ENCODE peak calls at places on chromosomes 11 and 22, in ten cellular contexts. One of them, this sample, is unnamed.

GRCh38 chr11:122159173-122159701 is 43.2 kb upstream of the BLID start:
- DNase-seq in heart right ventricle: peak; percentile 19
- DNase-seq in Peyer's patch: no peak
- DNase-seq in lower lobe of right lung: no peak
- DNase-seq in neural progenitor cell: peak; percentile 42
- DNase-seq in tibial nerve: no peak
- DNase-seq in cardiac muscle cell: peak; percentile 1
- DNase-seq in AG09319: no peak
- DNase-seq in transverse colon: no peak
- DNase-seq in BE2C: peak; percentile 13
- DNase-seq in this sample: peak; percentile 13

GRCh38 chr11:128603752-128604472 is 16.6 kb upstream of the ETS1 start:
- DNase-seq in heart right ventricle: no peak
- DNase-seq in Peyer's patch: no peak
- DNase-seq in lower lobe of right lung: no peak
- DNase-seq in neural progenitor cell: no peak
- DNase-seq in tibial nerve: no peak
- DNase-seq in cardiac muscle cell: no peak
- DNase-seq in AG09319: no peak
- DNase-seq in transverse colon: no peak
- DNase-seq in BE2C: no peak
- DNase-seq in this sample: no peak

GRCh38 chr11:127420139-127420538 is 419.6 kb upstream of the KIRREL3 start:
- DNase-seq in heart right ventricle: no peak
- DNase-seq in Peyer's patch: no peak
- DNase-seq in lower lobe of right lung: no peak
- DNase-seq in neural progenitor cell: no peak
- DNase-seq in tibial nerve: no peak
- DNase-seq in cardiac muscle cell: no peak
- DNase-seq in AG09319: no peak
- DNase-seq in transverse colon: no peak
- DNase-seq in BE2C: no peak
- DNase-seq in this sample: no peak

GRCh38 chr11:69912161-69912910 is 93.1 kb upstream of the FGF3 start:
- DNase-seq in heart right ventricle: no peak
- DNase-seq in Peyer's patch: peak; percentile 43
- DNase-seq in lower lobe of right lung: peak; percentile 39
- DNase-seq in neural progenitor cell: no peak
- DNase-seq in tibial nerve: no peak
- DNase-seq in cardiac muscle cell: no peak
- DNase-seq in AG09319: no peak
- DNase-seq in transverse colon: peak; percentile 5
- DNase-seq in BE2C: peak; percentile 12
- DNase-seq in this sample: peak; percentile 4

GRCh38 chr11:15969281-15969680 is 387.1 kb downstream of the SOX6 start:
- DNase-seq in heart right ventricle: peak; percentile 81
- DNase-seq in Peyer's patch: peak; percentile 58
- DNase-seq in lower lobe of right lung: no peak
- DNase-seq in neural progenitor cell: no peak
- DNase-seq in tibial nerve: peak; percentile 46
- DNase-seq in cardiac muscle cell: peak; percentile 54
- DNase-seq in AG09319: peak; percentile 52
- DNase-seq in transverse colon: peak; percentile 45
- DNase-seq in BE2C: peak; percentile 30
- DNase-seq in this sample: no peak

GRCh38 chr11:118373263-118373662 is 13.9 kb downstream of the UBE4A start:
- DNase-seq in heart right ventricle: no peak
- DNase-seq in Peyer's patch: no peak
- DNase-seq in lower lobe of right lung: no peak
- DNase-seq in neural progenitor cell: no peak
- DNase-seq in tibial nerve: no peak
- DNase-seq in cardiac muscle cell: no peak
- DNase-seq in AG09319: no peak
- DNase-seq in transverse colon: no peak
- DNase-seq in BE2C: no peak
- DNase-seq in this sample: no peak

GRCh38 chr11:131640320-131640719 is 269.9 kb downstream of the NTM start:
- DNase-seq in heart right ventricle: no peak
- DNase-seq in Peyer's patch: no peak
- DNase-seq in lower lobe of right lung: no peak
- DNase-seq in neural progenitor cell: no peak
- DNase-seq in tibial nerve: no peak
- DNase-seq in cardiac muscle cell: no peak
- DNase-seq in AG09319: no peak
- DNase-seq in transverse colon: no peak
- DNase-seq in BE2C: no peak
- DNase-seq in this sample: no peak

GRCh38 chr11:83819936-83820549 is 533.9 kb upstream of the CCDC90B start:
- DNase-seq in heart right ventricle: peak; percentile 12
- DNase-seq in Peyer's patch: no peak
- DNase-seq in lower lobe of right lung: no peak
- DNase-seq in neural progenitor cell: peak; percentile 38
- DNase-seq in tibial nerve: no peak
- DNase-seq in cardiac muscle cell: peak; percentile 39
- DNase-seq in AG09319: peak; percentile 58
- DNase-seq in transverse colon: no peak
- DNase-seq in BE2C: no peak
- DNase-seq in this sample: no peak

GRCh38 chr22:20469110-20469855 is 26.3 kb downstream of the KLHL22 start:
- DNase-seq in heart right ventricle: no peak
- DNase-seq in Peyer's patch: no peak
- DNase-seq in lower lobe of right lung: no peak
- DNase-seq in neural progenitor cell: no peak
- DNase-seq in tibial nerve: no peak
- DNase-seq in cardiac muscle cell: no peak
- DNase-seq in AG09319: no peak
- DNase-seq in transverse colon: no peak
- DNase-seq in BE2C: no peak
- DNase-seq in this sample: no peak

GRCh38 chr11:113384551-113384950 is 3.0 kb upstream of the ANKK1 start:
- DNase-seq in heart right ventricle: no peak
- DNase-seq in Peyer's patch: no peak
- DNase-seq in lower lobe of right lung: no peak
- DNase-seq in neural progenitor cell: no peak
- DNase-seq in tibial nerve: no peak
- DNase-seq in cardiac muscle cell: peak; percentile 17
- DNase-seq in AG09319: peak; percentile 32
- DNase-seq in transverse colon: no peak
- DNase-seq in BE2C: no peak
- DNase-seq in this sample: no peak

GRCh38 chr11:10388096-10388495 is 67.0 kb upstream of the AMPD3 start:
- DNase-seq in heart right ventricle: no peak
- DNase-seq in Peyer's patch: no peak
- DNase-seq in lower lobe of right lung: no peak
- DNase-seq in neural progenitor cell: no peak
- DNase-seq in tibial nerve: no peak
- DNase-seq in cardiac muscle cell: no peak
- DNase-seq in AG09319: no peak
- DNase-seq in transverse colon: no peak
- DNase-seq in BE2C: no peak
- DNase-seq in this sample: no peak

GRCh38 chr11:12251651-12252560 is 125.5 kb upstream of the PARVA start:
- DNase-seq in heart right ventricle: no peak
- DNase-seq in Peyer's patch: no peak
- DNase-seq in lower lobe of right lung: no peak
- DNase-seq in neural progenitor cell: peak; percentile 47
- DNase-seq in tibial nerve: no peak
- DNase-seq in cardiac muscle cell: no peak
- DNase-seq in AG09319: no peak
- DNase-seq in transverse colon: no peak
- DNase-seq in BE2C: no peak
- DNase-seq in this sample: no peak

GRCh38 chr11:60914620-60915249 is 777 bp downstream of the TMEM109 start:
- DNase-seq in heart right ventricle: no peak
- DNase-seq in Peyer's patch: peak; percentile 68
- DNase-seq in lower lobe of right lung: no peak
- DNase-seq in neural progenitor cell: peak; percentile 60
- DNase-seq in tibial nerve: no peak
- DNase-seq in cardiac muscle cell: peak; percentile 33
- DNase-seq in AG09319: no peak
- DNase-seq in transverse colon: peak; percentile 38
- DNase-seq in BE2C: no peak
- DNase-seq in this sample: no peak

GRCh38 chr11:60917267-60917666 is 3.3 kb downstream of the TMEM109 start:
- DNase-seq in heart right ventricle: no peak
- DNase-seq in Peyer's patch: no peak
- DNase-seq in lower lobe of right lung: no peak
- DNase-seq in neural progenitor cell: no peak
- DNase-seq in tibial nerve: no peak
- DNase-seq in cardiac muscle cell: no peak
- DNase-seq in AG09319: no peak
- DNase-seq in transverse colon: no peak
- DNase-seq in BE2C: no peak
- DNase-seq in this sample: no peak

GRCh38 chr11:60913793-60914619 is at the start of gene TMEM109:
- DNase-seq in heart right ventricle: peak; percentile 90
- DNase-seq in Peyer's patch: peak; percentile 97
- DNase-seq in lower lobe of right lung: peak; percentile 92
- DNase-seq in neural progenitor cell: peak; percentile 97
- DNase-seq in tibial nerve: peak; percentile 73
- DNase-seq in cardiac muscle cell: peak; percentile 92
- DNase-seq in AG09319: peak; percentile 57
- DNase-seq in transverse colon: peak; percentile 90
- DNase-seq in BE2C: peak; percentile 79
- DNase-seq in this sample: peak; percentile 89

GRCh38 chr11:60916669-60917206 is 2.8 kb downstream of the TMEM109 start:
- DNase-seq in heart right ventricle: no peak
- DNase-seq in Peyer's patch: no peak
- DNase-seq in lower lobe of right lung: no peak
- DNase-seq in neural progenitor cell: no peak
- DNase-seq in tibial nerve: no peak
- DNase-seq in cardiac muscle cell: no peak
- DNase-seq in AG09319: no peak
- DNase-seq in transverse colon: no peak
- DNase-seq in BE2C: no peak
- DNase-seq in this sample: no peak

GRCh38 chr11:60915250-60915914 is 1.4 kb downstream of the TMEM109 start:
- DNase-seq in heart right ventricle: peak; percentile 57
- DNase-seq in Peyer's patch: peak; percentile 93
- DNase-seq in lower lobe of right lung: peak; percentile 76
- DNase-seq in neural progenitor cell: peak; percentile 94
- DNase-seq in tibial nerve: peak; percentile 34
- DNase-seq in cardiac muscle cell: peak; percentile 64
- DNase-seq in AG09319: no peak
- DNase-seq in transverse colon: peak; percentile 79
- DNase-seq in BE2C: no peak
- DNase-seq in this sample: peak; percentile 57
- TF ChIP-seq CTCF in heart right ventricle: peak; percentile 60
- TF ChIP-seq CTCF in Peyer's patch: peak; percentile 25
- TF ChIP-seq CTCF in lower lobe of right lung: peak; percentile 35
- TF ChIP-seq CTCF in neural progenitor cell: peak; percentile 45
- TF ChIP-seq CTCF in tibial nerve: peak; percentile 10
- TF ChIP-seq CTCF in cardiac muscle cell: peak; percentile 38
- TF ChIP-seq CTCF in AG09319: peak; percentile 46
- TF ChIP-seq CTCF in transverse colon: peak; percentile 9
- TF ChIP-seq CTCF in BE2C: no peak
- TF ChIP-seq CTCF in this sample: no peak

DNA sequence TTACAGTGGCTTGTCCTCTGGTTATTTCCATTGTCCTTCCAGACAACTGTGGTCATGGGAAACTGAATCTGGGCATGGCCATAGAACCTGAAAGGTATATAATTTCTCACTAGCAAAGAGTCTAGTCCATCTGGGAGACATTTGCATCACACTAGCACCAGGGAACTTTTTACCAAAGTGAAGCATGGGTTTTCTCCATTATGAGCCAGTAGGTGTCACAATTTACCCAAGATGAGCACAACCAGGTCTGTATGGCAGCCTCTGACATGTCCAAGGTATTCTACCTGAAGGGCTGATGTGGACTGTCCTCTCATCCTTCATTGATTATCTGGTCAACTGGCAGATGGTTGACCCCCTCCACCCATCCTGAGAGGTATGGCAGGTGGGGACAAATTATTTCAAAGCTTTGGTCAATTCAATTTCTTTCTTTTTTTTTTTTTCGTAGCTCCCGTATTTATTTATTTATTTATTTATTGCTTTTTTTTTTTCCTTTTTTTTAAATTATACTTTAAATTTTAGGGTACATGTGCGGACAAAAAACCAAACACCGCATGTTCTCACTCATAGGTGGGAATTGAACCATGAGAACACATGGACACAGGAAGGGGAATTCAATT is 425.9 kb downstream of the TMEM135 start:
- DNase-seq in heart right ventricle: no peak
- DNase-seq in Peyer's patch: no peak
- DNase-seq in lower lobe of right lung: no peak
- DNase-seq in neural progenitor cell: peak; percentile 66
- DNase-seq in tibial nerve: no peak
- DNase-seq in cardiac muscle cell: peak; percentile 60
- DNase-seq in AG09319: no peak
- DNase-seq in transverse colon: no peak
- DNase-seq in BE2C: no peak
- DNase-seq in this sample: no peak
- TF ChIP-seq CTCF in heart right ventricle: no peak
- TF ChIP-seq CTCF in Peyer's patch: peak; percentile 44
- TF ChIP-seq CTCF in lower lobe of right lung: no peak
- TF ChIP-seq CTCF in neural progenitor cell: peak; percentile 70
- TF ChIP-seq CTCF in tibial nerve: no peak
- TF ChIP-seq CTCF in cardiac muscle cell: no peak
- TF ChIP-seq CTCF in AG09319: peak; percentile 43
- TF ChIP-seq CTCF in transverse colon: no peak
- TF ChIP-seq CTCF in BE2C: peak; percentile 42
- TF ChIP-seq CTCF in this sample: peak; percentile 44

DNA sequence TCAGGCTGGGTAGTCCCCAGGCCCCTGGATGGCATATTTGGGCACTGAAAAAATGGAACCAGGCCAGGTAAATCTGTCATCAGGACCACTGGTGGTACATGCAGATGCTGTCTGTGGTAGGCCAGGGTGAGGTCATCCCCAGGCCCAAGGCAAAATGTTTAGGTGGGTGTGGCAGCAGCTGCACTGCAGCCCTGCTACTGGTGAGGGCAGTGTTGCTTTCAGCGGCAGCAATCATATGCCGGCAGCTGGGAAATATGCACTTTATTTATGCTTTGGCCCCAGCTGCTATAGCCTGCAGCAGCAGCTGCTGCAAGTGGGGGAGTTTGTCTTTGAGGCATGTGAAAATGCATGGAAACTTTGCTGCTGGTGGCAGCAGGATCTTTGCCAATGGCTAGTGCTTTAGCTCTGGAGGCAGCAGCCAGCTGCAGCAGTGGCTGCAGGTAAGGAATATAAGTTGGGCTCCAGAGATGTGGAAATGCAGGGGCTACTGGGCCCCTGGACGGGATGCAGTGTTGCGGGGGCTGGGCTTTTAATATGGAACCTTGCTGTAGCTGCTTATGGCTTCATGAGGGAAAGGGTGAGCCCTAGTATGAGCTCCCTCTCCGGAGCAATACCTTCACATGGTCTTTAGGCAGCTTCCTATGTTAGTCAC is 365.7 kb upstream of the CADM1 start:
- DNase-seq in heart right ventricle: no peak
- DNase-seq in Peyer's patch: no peak
- DNase-seq in lower lobe of right lung: no peak
- DNase-seq in neural progenitor cell: peak; percentile 59
- DNase-seq in tibial nerve: no peak
- DNase-seq in cardiac muscle cell: peak; percentile 60
- DNase-seq in AG09319: no peak
- DNase-seq in transverse colon: peak; percentile 15
- DNase-seq in BE2C: peak; percentile 75
- DNase-seq in this sample: peak; percentile 32
- TF ChIP-seq CTCF in heart right ventricle: peak; percentile 48
- TF ChIP-seq CTCF in Peyer's patch: peak; percentile 40
- TF ChIP-seq CTCF in lower lobe of right lung: peak; percentile 43
- TF ChIP-seq CTCF in neural progenitor cell: peak; percentile 69
- TF ChIP-seq CTCF in tibial nerve: peak; percentile 34
- TF ChIP-seq CTCF in cardiac muscle cell: peak; percentile 32
- TF ChIP-seq CTCF in AG09319: no peak
- TF ChIP-seq CTCF in transverse colon: peak; percentile 14
- TF ChIP-seq CTCF in BE2C: peak; percentile 82
- TF ChIP-seq CTCF in this sample: peak; percentile 53

GRCh38 chr11:73411031-73411430 is 34.8 kb downstream of the RELT start:
- DNase-seq in heart right ventricle: no peak
- DNase-seq in Peyer's patch: no peak
- DNase-seq in lower lobe of right lung: no peak
- DNase-seq in neural progenitor cell: no peak
- DNase-seq in tibial nerve: no peak
- DNase-seq in cardiac muscle cell: no peak
- DNase-seq in AG09319: no peak
- DNase-seq in transverse colon: no peak
- DNase-seq in BE2C: no peak
- DNase-seq in this sample: no peak
- TF ChIP-seq CTCF in heart right ventricle: no peak
- TF ChIP-seq CTCF in Peyer's patch: no peak
- TF ChIP-seq CTCF in lower lobe of right lung: no peak
- TF ChIP-seq CTCF in neural progenitor cell: no peak
- TF ChIP-seq CTCF in tibial nerve: no peak
- TF ChIP-seq CTCF in cardiac muscle cell: no peak
- TF ChIP-seq CTCF in AG09319: no peak
- TF ChIP-seq CTCF in transverse colon: no peak
- TF ChIP-seq CTCF in BE2C: no peak
- TF ChIP-seq CTCF in this sample: no peak

This sample was measured in nephron progenitor cell.